ENCODE peak calls at places on chromosome 22, in ten cellular contexts. G is nephron progenitor cell, H is RCC 7860, Y is H9, D is NCI-H1092 treated with DMSO at 0.1 percent for 48 hours, R is MG63, V is anterior cingulate cortex, A is cardiac fibroblast, N is fibroblast of the aortic adventitia, E is stromal cell of bone marrow. F is an unnamed sample.

GRCh38 chr22:29887358-29887757 is 4.4 kb downstream of the MTMR3 start:
- DNase-seq in G (no peak), H (no peak), Y (no peak), D (no peak), R (no peak), V (no peak), A (no peak), N (no peak), E (no peak), F (no peak)

GRCh38 chr22:41411021-41411851 is 29.5 kb downstream of the TEF start:
- DNase-seq in G (no peak), H (no peak), Y (peak), D (no peak), R (no peak), V (peak), A (no peak), N (no peak), E (no peak), F (no peak)

GRCh38 chr22:37485714-37486223 is 415 bp downstream of the MFNG start:
- DNase-seq in G (no peak), H (no peak), Y (no peak), D (no peak), R (no peak), V (no peak), A (no peak), N (no peak), E (no peak), F (no peak)

GRCh38 chr22:25753252-25753651 is 11.3 kb downstream of the MYO18B start:
- DNase-seq in G (no peak), H (no peak), Y (no peak), D (no peak), R (no peak), V (no peak), A (no peak), N (no peak), E (no peak), F (no peak)

GRCh38 chr22:37235897-37236607 is 8.0 kb downstream of the RAC2 start:
- DNase-seq in G (no peak), H (no peak), Y (no peak), D (no peak), R (no peak), V (no peak), A (no peak), N (no peak), E (no peak), F (no peak)

GRCh38 chr22:39098026-39098425 is 982 bp downstream of the APOBEC3H start:
- DNase-seq in G (no peak), H (no peak), Y (peak), D (no peak), R (no peak), V (no peak), A (no peak), N (no peak), E (no peak), F (no peak)

GRCh38 chr22:29609139-29609538 is 5.7 kb downstream of the NF2 start:
- DNase-seq in G (no peak), H (no peak), Y (no peak), D (no peak), R (no peak), V (no peak), A (no peak), N (no peak), E (no peak), F (no peak)

GRCh38 chr22:28799125-28799833 is 1.1 kb downstream of the XBP1 start:
- DNase-seq in G (no peak), H (peak), Y (no peak), D (no peak), R (peak), V (no peak), A (peak), N (peak), E (peak), F (no peak)

GRCh38 chr22:38481871-38482332 is 14.0 kb downstream of the KDELR3 start:
- DNase-seq in G (no peak), H (no peak), Y (no peak), D (no peak), R (no peak), V (no peak), A (no peak), N (no peak), E (no peak), F (no peak)

GRCh38 chr22:20783844-20784723 is 10.2 kb downstream of the SERPIND1 start:
- DNase-seq in G (peak), H (peak), Y (peak), D (peak), R (no peak), V (no peak), A (peak), N (peak), E (peak), F (no peak)

GRCh38 chr22:25097006-25097405 is 102.7 kb upstream of the CRYBB3 start:
- DNase-seq in G (no peak), H (no peak), Y (no peak), D (no peak), R (no peak), V (no peak), A (no peak), N (no peak), E (no peak), F (no peak)

GRCh38 chr22:47022075-47022473 is 259.6 kb downstream of the TBC1D22A start:
- DNase-seq in G (no peak), H (no peak), Y (no peak), D (no peak), R (no peak), V (no peak), A (peak), N (peak), E (no peak), F (no peak)

GRCh38 chr22:48695251-48695650 is 1132.4 kb downstream of the BRD1 start:
- DNase-seq in G (no peak), H (no peak), Y (no peak), D (no peak), R (no peak), V (no peak), A (no peak), N (no peak), E (peak), F (no peak)

F was measured in Right ventricle myocardium superior.